ENCODE peak calls at places on chromosomes 1 and 21, in six cellular contexts. One of them, this sample, is unnamed. For H3K4me1, the result is how much of the 10 kb centered on the place peaks cover.

GRCh38 chr1:22831729-22832413 is 121.2 kb downstream of the EPHB2 start:
- DNase-seq in CD8-positive, alpha-beta memory T cell: no peak
- DNase-seq in mesendoderm: peak
- DNase-seq in BE2C: no peak
- DNase-seq in vagina: no peak
- DNase-seq in H9: no peak
- DNase-seq in this sample: no peak

GRCh38 chr1:215166886-215167285 is 84.3 kb downstream of the KCNK2 start:
- DNase-seq in CD8-positive, alpha-beta memory T cell: no peak
- DNase-seq in mesendoderm: no peak
- DNase-seq in BE2C: no peak
- DNase-seq in vagina: no peak
- DNase-seq in H9: no peak
- DNase-seq in this sample: no peak

GRCh38 chr1:10612446-10613160 is 137.9 kb downstream of the PEX14 start:
- DNase-seq in CD8-positive, alpha-beta memory T cell: no peak
- DNase-seq in mesendoderm: no peak
- DNase-seq in BE2C: peak
- DNase-seq in vagina: no peak
- DNase-seq in H9: peak
- DNase-seq in this sample: no peak

GRCh38 chr1:107664882-107665871 is 299.8 kb downstream of the VAV3 start:
- DNase-seq in CD8-positive, alpha-beta memory T cell: no peak
- DNase-seq in mesendoderm: no peak
- DNase-seq in BE2C: no peak
- DNase-seq in vagina: no peak
- DNase-seq in H9: no peak
- DNase-seq in this sample: no peak

GRCh38 chr21:25929859-25930520 is 195.2 kb downstream of the GABPA start:
- DNase-seq in CD8-positive, alpha-beta memory T cell: no peak
- DNase-seq in mesendoderm: no peak
- DNase-seq in BE2C: no peak
- DNase-seq in vagina: no peak
- DNase-seq in H9: no peak
- DNase-seq in this sample: no peak

GRCh38 chr21:41953831-41954653 is at the start of gene C2CD2:
- DNase-seq in CD8-positive, alpha-beta memory T cell: no peak
- DNase-seq in mesendoderm: peak
- DNase-seq in BE2C: peak
- DNase-seq in vagina: no peak
- DNase-seq in H9: peak
- DNase-seq in this sample: peak

GRCh38 chr1:224707849-224708725 is 92.0 kb downstream of the CNIH3 start:
- DNase-seq in CD8-positive, alpha-beta memory T cell: no peak
- DNase-seq in mesendoderm: no peak
- DNase-seq in BE2C: no peak
- DNase-seq in vagina: no peak
- DNase-seq in H9: no peak
- DNase-seq in this sample: no peak

GRCh38 chr1:151713044-151713443 is 3.6 kb downstream of the CELF3 start:
- DNase-seq in CD8-positive, alpha-beta memory T cell: no peak
- DNase-seq in mesendoderm: no peak
- DNase-seq in BE2C: no peak
- DNase-seq in vagina: no peak
- DNase-seq in H9: no peak
- DNase-seq in this sample: peak

GRCh38 chr1:6048179-6048867 is 2.6 kb downstream of the KCNAB2 start:
- DNase-seq in CD8-positive, alpha-beta memory T cell: no peak
- DNase-seq in mesendoderm: no peak
- DNase-seq in BE2C: peak
- DNase-seq in vagina: no peak
- DNase-seq in H9: no peak
- DNase-seq in this sample: no peak

GRCh38 chr1:8283058-8283884 is 34.6 kb upstream of the SLC45A1 start:
- DNase-seq in CD8-positive, alpha-beta memory T cell: no peak
- DNase-seq in mesendoderm: no peak
- DNase-seq in BE2C: no peak
- DNase-seq in vagina: no peak
- DNase-seq in H9: no peak
- DNase-seq in this sample: no peak

GRCh38 chr1:81703352-81703735 is 97.4 kb upstream of the ADGRL2 start:
- DNase-seq in CD8-positive, alpha-beta memory T cell: no peak
- DNase-seq in mesendoderm: no peak
- DNase-seq in BE2C: no peak
- DNase-seq in vagina: no peak
- DNase-seq in H9: no peak
- DNase-seq in this sample: no peak

GRCh38 chr1:176701151-176701866 is 238.3 kb downstream of the PAPPA2 start:
- DNase-seq in CD8-positive, alpha-beta memory T cell: no peak
- DNase-seq in mesendoderm: no peak
- DNase-seq in BE2C: no peak
- DNase-seq in vagina: no peak
- DNase-seq in H9: no peak
- DNase-seq in this sample: no peak

GRCh38 chr1:15669864-15670263 is 14.3 kb upstream of the PLEKHM2 start:
- DNase-seq in CD8-positive, alpha-beta memory T cell: no peak
- DNase-seq in mesendoderm: no peak
- DNase-seq in BE2C: no peak
- DNase-seq in vagina: no peak
- DNase-seq in H9: no peak
- DNase-seq in this sample: no peak

GRCh38 chr1:195934839-195935557 is 673.2 kb downstream of the KCNT2 start:
- DNase-seq in CD8-positive, alpha-beta memory T cell: no peak
- DNase-seq in mesendoderm: no peak
- DNase-seq in BE2C: peak
- DNase-seq in vagina: no peak
- DNase-seq in H9: no peak
- DNase-seq in this sample: no peak

GRCh38 chr1:85865183-85865582 is 156.9 kb upstream of the ZNHIT6 start:
- DNase-seq in CD8-positive, alpha-beta memory T cell: no peak
- DNase-seq in mesendoderm: no peak
- DNase-seq in BE2C: no peak
- DNase-seq in vagina: no peak
- DNase-seq in H9: no peak
- DNase-seq in this sample: no peak

GRCh38 chr1:171142451-171143121 is 42.5 kb upstream of the FMO2 start:
- DNase-seq in CD8-positive, alpha-beta memory T cell: no peak
- DNase-seq in mesendoderm: no peak
- DNase-seq in BE2C: no peak
- DNase-seq in vagina: no peak
- DNase-seq in H9: no peak
- DNase-seq in this sample: no peak

GRCh38 chr1:170885551-170885950 is 49.8 kb upstream of the MROH9 start:
- DNase-seq in CD8-positive, alpha-beta memory T cell: no peak
- DNase-seq in mesendoderm: peak
- DNase-seq in BE2C: no peak
- DNase-seq in vagina: no peak
- DNase-seq in H9: no peak
- DNase-seq in this sample: no peak

GRCh38 chr1:218209351-218209861 is 75.7 kb upstream of the RRP15 start:
- DNase-seq in CD8-positive, alpha-beta memory T cell: no peak
- DNase-seq in mesendoderm: no peak
- DNase-seq in BE2C: no peak
- DNase-seq in vagina: no peak
- DNase-seq in H9: no peak
- DNase-seq in this sample: no peak

GRCh38 chr1:59354754-59355337 is 58.0 kb downstream of the FGGY start:
- DNase-seq in CD8-positive, alpha-beta memory T cell: no peak
- DNase-seq in mesendoderm: peak
- DNase-seq in BE2C: no peak
- DNase-seq in vagina: no peak
- DNase-seq in H9: no peak
- DNase-seq in this sample: no peak

GRCh38 chr1:24779689-24780464 is 34.6 kb downstream of the CLIC4 start:
- DNase-seq in CD8-positive, alpha-beta memory T cell: no peak
- DNase-seq in mesendoderm: no peak
- DNase-seq in BE2C: no peak
- DNase-seq in vagina: no peak
- DNase-seq in H9: no peak
- DNase-seq in this sample: no peak

GRCh38 chr1:226097866-226098625 is 35.5 kb downstream of the H3-3A start:
- DNase-seq in CD8-positive, alpha-beta memory T cell: peak
- DNase-seq in mesendoderm: peak
- DNase-seq in BE2C: no peak
- DNase-seq in vagina: no peak
- DNase-seq in H9: no peak
- DNase-seq in this sample: no peak

GRCh38 chr1:91582431-91582921 is 81.8 kb downstream of the CDC7 start:
- DNase-seq in CD8-positive, alpha-beta memory T cell: no peak
- DNase-seq in mesendoderm: no peak
- DNase-seq in BE2C: no peak
- DNase-seq in vagina: no peak
- DNase-seq in H9: no peak
- DNase-seq in this sample: no peak

GRCh38 chr1:119633575-119634325 is 14.3 kb downstream of the ZNF697 start:
- DNase-seq in CD8-positive, alpha-beta memory T cell: no peak
- DNase-seq in mesendoderm: no peak
- DNase-seq in BE2C: no peak
- DNase-seq in vagina: no peak
- DNase-seq in H9: no peak
- DNase-seq in this sample: no peak

GRCh38 chr1:113930499-113931161 is 1.5 kb downstream of the HIPK1 start:
- DNase-seq in CD8-positive, alpha-beta memory T cell: peak
- DNase-seq in mesendoderm: peak
- DNase-seq in BE2C: no peak
- DNase-seq in vagina: no peak
- DNase-seq in H9: no peak
- DNase-seq in this sample: no peak

GRCh38 chr1:9376886-9377333 is 84.2 kb downstream of the SPSB1 start:
- DNase-seq in CD8-positive, alpha-beta memory T cell: no peak
- DNase-seq in mesendoderm: no peak
- DNase-seq in BE2C: no peak
- DNase-seq in vagina: no peak
- DNase-seq in H9: no peak
- DNase-seq in this sample: no peak

GRCh38 chr1:204267191-204267601 is 53.4 kb upstream of the GOLT1A start:
- DNase-seq in CD8-positive, alpha-beta memory T cell: no peak
- DNase-seq in mesendoderm: no peak
- DNase-seq in BE2C: no peak
- DNase-seq in vagina: no peak
- DNase-seq in H9: no peak
- DNase-seq in this sample: no peak
- H3K4me1 ChIP-seq in CD8-positive, alpha-beta memory T cell: under half
- H3K4me1 ChIP-seq in mesendoderm: under half
- H3K4me1 ChIP-seq in BE2C: under half
- H3K4me1 ChIP-seq in vagina: under half
- H3K4me1 ChIP-seq in H9: under half
- H3K4me1 ChIP-seq in this sample: under half

GRCh38 chr21:45436371-45437040 is 31.5 kb downstream of the COL18A1 start:
- DNase-seq in CD8-positive, alpha-beta memory T cell: no peak
- DNase-seq in mesendoderm: no peak
- DNase-seq in BE2C: no peak
- DNase-seq in vagina: no peak
- DNase-seq in H9: no peak
- DNase-seq in this sample: no peak

GRCh38 chr21:45433911-45434644 is 29.1 kb downstream of the COL18A1 start:
- DNase-seq in CD8-positive, alpha-beta memory T cell: no peak
- DNase-seq in mesendoderm: no peak
- DNase-seq in BE2C: no peak
- DNase-seq in vagina: no peak
- DNase-seq in H9: no peak
- DNase-seq in this sample: no peak

GRCh38 chr21:45433301-45433700 is 28.3 kb downstream of the COL18A1 start:
- DNase-seq in CD8-positive, alpha-beta memory T cell: no peak
- DNase-seq in mesendoderm: no peak
- DNase-seq in BE2C: no peak
- DNase-seq in vagina: no peak
- DNase-seq in H9: no peak
- DNase-seq in this sample: no peak

GRCh38 chr21:45435405-45435981 is 30.5 kb downstream of the COL18A1 start:
- DNase-seq in CD8-positive, alpha-beta memory T cell: no peak
- DNase-seq in mesendoderm: no peak
- DNase-seq in BE2C: no peak
- DNase-seq in vagina: no peak
- DNase-seq in H9: no peak
- DNase-seq in this sample: no peak

GRCh38 chr21:45434645-45435217 is 29.8 kb downstream of the COL18A1 start:
- DNase-seq in CD8-positive, alpha-beta memory T cell: no peak
- DNase-seq in mesendoderm: no peak
- DNase-seq in BE2C: no peak
- DNase-seq in vagina: no peak
- DNase-seq in H9: no peak
- DNase-seq in this sample: no peak
- H3K4me1 ChIP-seq in CD8-positive, alpha-beta memory T cell: under half
- H3K4me1 ChIP-seq in mesendoderm: under half
- H3K4me1 ChIP-seq in BE2C: under half
- H3K4me1 ChIP-seq in vagina: half or more
- H3K4me1 ChIP-seq in H9: under half
- H3K4me1 ChIP-seq in this sample: under half

GRCh38 chr1:2525524-2525895 is 886 bp downstream of the PANK4 start:
- DNase-seq in CD8-positive, alpha-beta memory T cell: no peak
- DNase-seq in mesendoderm: peak
- DNase-seq in BE2C: no peak
- DNase-seq in vagina: no peak
- DNase-seq in H9: no peak
- DNase-seq in this sample: no peak
- H3K4me1 ChIP-seq in CD8-positive, alpha-beta memory T cell: half or more
- H3K4me1 ChIP-seq in mesendoderm: under half
- H3K4me1 ChIP-seq in BE2C: under half
- H3K4me1 ChIP-seq in vagina: half or more
- H3K4me1 ChIP-seq in H9: under half
- H3K4me1 ChIP-seq in this sample: under half

GRCh38 chr1:183586897-183587296 is 3.4 kb downstream of the NCF2 start:
- DNase-seq in CD8-positive, alpha-beta memory T cell: no peak
- DNase-seq in mesendoderm: no peak
- DNase-seq in BE2C: no peak
- DNase-seq in vagina: no peak
- DNase-seq in H9: no peak
- DNase-seq in this sample: no peak

GRCh38 chr1:183585038-183585437 is 5.2 kb downstream of the NCF2 start:
- DNase-seq in CD8-positive, alpha-beta memory T cell: no peak
- DNase-seq in mesendoderm: no peak
- DNase-seq in BE2C: no peak
- DNase-seq in vagina: no peak
- DNase-seq in H9: no peak
- DNase-seq in this sample: no peak

GRCh38 chr1:183588827-183589226 is 1.4 kb downstream of the NCF2 start:
- DNase-seq in CD8-positive, alpha-beta memory T cell: no peak
- DNase-seq in mesendoderm: no peak
- DNase-seq in BE2C: no peak
- DNase-seq in vagina: no peak
- DNase-seq in H9: no peak
- DNase-seq in this sample: no peak

GRCh38 chr1:183584155-183584554 is 6.1 kb downstream of the NCF2 start:
- DNase-seq in CD8-positive, alpha-beta memory T cell: no peak
- DNase-seq in mesendoderm: no peak
- DNase-seq in BE2C: no peak
- DNase-seq in vagina: no peak
- DNase-seq in H9: no peak
- DNase-seq in this sample: no peak

DNA sequence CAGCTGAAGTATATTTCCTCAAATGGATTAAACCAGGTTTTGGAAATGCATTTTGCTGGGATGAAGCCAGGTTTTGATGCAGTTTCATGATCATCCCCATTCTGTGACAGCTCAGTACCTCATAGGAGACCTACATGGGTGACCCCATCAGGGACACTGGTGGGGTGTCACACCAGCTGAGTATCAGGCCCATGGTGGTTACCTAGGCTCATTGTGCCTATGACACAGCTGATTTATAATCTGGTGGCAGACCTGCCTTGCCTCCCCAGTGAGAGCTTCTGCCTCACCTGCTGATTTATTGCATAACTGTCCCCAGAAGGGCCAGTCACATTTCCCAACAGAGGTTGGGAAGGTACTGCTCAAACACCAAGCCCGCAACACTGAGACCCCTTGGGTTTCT is 3.8 kb downstream of the NCF2 start:
- DNase-seq in CD8-positive, alpha-beta memory T cell: no peak
- DNase-seq in mesendoderm: no peak
- DNase-seq in BE2C: no peak
- DNase-seq in vagina: no peak
- DNase-seq in H9: no peak
- DNase-seq in this sample: no peak
- H3K4me1 ChIP-seq in CD8-positive, alpha-beta memory T cell: under half
- H3K4me1 ChIP-seq in mesendoderm: under half
- H3K4me1 ChIP-seq in BE2C: under half
- H3K4me1 ChIP-seq in vagina: under half
- H3K4me1 ChIP-seq in H9: under half
- H3K4me1 ChIP-seq in this sample: under half

This sample was measured in pancreas.